ENCODE peak calls at places on chromosomes 11 and 22, in seven cellular contexts. L, S, H, B, K, E and D are unnamed samples. For H3K4me1, the result is how much of the 10 kb centered on the place peaks cover.

GRCh38 chr22:47417699-47418098 is 655.2 kb downstream of the TBC1D22A start:
- DNase-seq in L (no peak), S (no peak), H (no peak), B (no peak), K (no peak), E (no peak), D (no peak)

GRCh38 chr22:37485714-37486223 is 415 bp downstream of the MFNG start:
- DNase-seq in L (no peak), S (peak), H (no peak), B (peak), K (no peak), E (no peak), D (no peak)

GRCh38 chr11:43880640-43881159 is at the start of gene ALKBH3:
- DNase-seq in L (peak), S (peak), H (peak), B (peak), K (peak), E (peak), D (peak)

GRCh38 chr11:65275906-65276305 is 14.1 kb downstream of the POLA2 start:
- DNase-seq in L (no peak), S (no peak), H (no peak), B (no peak), K (no peak), E (no peak), D (no peak)

GRCh38 chr11:86151188-86152005 is 82.5 kb upstream of the PICALM start:
- DNase-seq in L (peak), S (peak), H (no peak), B (no peak), K (no peak), E (peak), D (no peak)

GRCh38 chr22:19471572-19471971 is 7.4 kb downstream of the UFD1 start:
- DNase-seq in L (no peak), S (no peak), H (no peak), B (no peak), K (no peak), E (no peak), D (no peak)

GRCh38 chr11:74749127-74749964 is 697 bp downstream of the RNF169 start:
- DNase-seq in L (peak), S (peak), H (peak), B (no peak), K (peak), E (peak), D (no peak)

GRCh38 chr11:69813839-69814238 is 5.4 kb downstream of the FGF3 start:
- DNase-seq in L (no peak), S (no peak), H (no peak), B (no peak), K (no peak), E (no peak), D (no peak)

GRCh38 chr11:34050536-34050935 is 995 bp upstream of the CAPRIN1 start:
- DNase-seq in L (no peak), S (no peak), H (no peak), B (no peak), K (no peak), E (peak), D (no peak)

GRCh38 chr11:65468874-65469333 is 29.9 kb upstream of the MALAT1 start:
- DNase-seq in L (peak), S (peak), H (peak), B (peak), K (peak), E (no peak), D (no peak)

GRCh38 chr11:107785401-107785800 is 73.2 kb downstream of the SLC35F2 start:
- DNase-seq in L (no peak), S (no peak), H (no peak), B (no peak), K (no peak), E (peak), D (no peak)

GRCh38 chr11:124075841-124076571 is 34.9 kb upstream of the OR10G7 start:
- DNase-seq in L (peak), S (no peak), H (peak), B (no peak), K (no peak), E (no peak), D (no peak)

DNA sequence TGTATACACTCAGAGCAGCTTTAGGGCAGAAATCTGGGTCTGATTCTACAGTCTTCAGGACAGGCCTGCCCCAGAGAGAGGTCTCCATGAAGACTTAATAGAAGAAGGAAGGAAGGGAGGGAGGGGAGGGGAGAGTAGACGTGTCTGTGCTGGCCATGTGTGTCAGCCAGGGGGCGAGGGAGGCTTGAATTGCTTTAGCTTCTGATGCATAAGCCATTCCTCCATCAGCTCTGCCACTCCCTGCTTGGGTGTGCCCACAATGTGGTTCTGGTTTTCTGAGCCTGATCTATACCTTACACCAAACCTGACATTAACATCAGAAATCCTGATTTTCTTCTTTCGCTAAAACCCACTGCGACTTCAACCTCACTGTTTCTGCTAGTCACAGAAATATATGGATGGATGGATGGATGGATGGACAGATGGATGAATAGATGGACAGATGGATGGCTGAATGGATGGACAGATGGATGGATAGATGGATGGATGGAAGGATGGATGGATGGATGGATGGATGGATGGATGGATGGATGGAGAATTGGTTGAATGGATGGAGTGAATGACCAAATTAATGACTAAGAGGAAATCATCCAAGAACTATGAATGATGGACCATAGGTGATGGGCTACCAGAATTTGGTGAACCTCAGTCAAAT is 56.5 kb upstream of the PRDM11 start:
- DNase-seq in L (no peak), S (peak), H (no peak), B (no peak), K (no peak), E (peak), D (peak)
- H3K4me1 ChIP-seq in L (under half), S (under half), H (under half), B (under half), K (under half), E (half or more), D (under half)

GRCh38 chr11:1870326-1870696 is 17.4 kb downstream of the LSP1 start:
- DNase-seq in L (no peak), S (no peak), H (peak), B (no peak), K (no peak), E (no peak), D (no peak)

GRCh38 chr11:1867381-1867780 is 14.5 kb downstream of the LSP1 start:
- DNase-seq in L (no peak), S (no peak), H (no peak), B (no peak), K (no peak), E (no peak), D (no peak)

GRCh38 chr11:1869427-1870325 is 16.8 kb downstream of the LSP1 start:
- DNase-seq in L (no peak), S (no peak), H (peak), B (no peak), K (no peak), E (no peak), D (no peak)

GRCh38 chr11:1868056-1868635 is 15.3 kb downstream of the LSP1 start:
- DNase-seq in L (no peak), S (no peak), H (peak), B (no peak), K (no peak), E (no peak), D (no peak)

GRCh38 chr11:1868636-1869291 is 15.9 kb downstream of the LSP1 start:
- DNase-seq in L (no peak), S (no peak), H (peak), B (no peak), K (no peak), E (no peak), D (no peak)
- H3K4me1 ChIP-seq in L (under half), S (under half), H (under half), B (under half), K (under half), E (under half), D (under half)

GRCh38 chr22:36356708-36357694 is 30.8 kb downstream of the MYH9 start:
- DNase-seq in L (no peak), S (no peak), H (no peak), B (peak), K (no peak), E (no peak), D (no peak)

GRCh38 chr22:36352775-36353507 is 34.8 kb downstream of the MYH9 start:
- DNase-seq in L (peak), S (no peak), H (peak), B (peak), K (no peak), E (peak), D (no peak)

GRCh38 chr22:36358533-36359171 is 29.1 kb downstream of the MYH9 start:
- DNase-seq in L (no peak), S (no peak), H (no peak), B (no peak), K (no peak), E (peak), D (no peak)

GRCh38 chr22:36355362-36355761 is 32.4 kb downstream of the MYH9 start:
- DNase-seq in L (no peak), S (no peak), H (no peak), B (no peak), K (no peak), E (no peak), D (no peak)

GRCh38 chr22:36355894-36356293 is 31.9 kb downstream of the MYH9 start:
- DNase-seq in L (no peak), S (no peak), H (no peak), B (no peak), K (no peak), E (no peak), D (no peak)
- H3K4me1 ChIP-seq in L (half or more), S (under half), H (half or more), B (half or more), K (half or more), E (half or more), D (under half)

GRCh38 chr22:40510965-40511364 is 125.6 kb downstream of the MRTFA start:
- DNase-seq in L (no peak), S (no peak), H (no peak), B (no peak), K (no peak), E (no peak), D (no peak)
- H3K4me1 ChIP-seq in L (half or more), S (under half), H (half or more), B (under half), K (under half), E (under half), D (under half)

DNA sequence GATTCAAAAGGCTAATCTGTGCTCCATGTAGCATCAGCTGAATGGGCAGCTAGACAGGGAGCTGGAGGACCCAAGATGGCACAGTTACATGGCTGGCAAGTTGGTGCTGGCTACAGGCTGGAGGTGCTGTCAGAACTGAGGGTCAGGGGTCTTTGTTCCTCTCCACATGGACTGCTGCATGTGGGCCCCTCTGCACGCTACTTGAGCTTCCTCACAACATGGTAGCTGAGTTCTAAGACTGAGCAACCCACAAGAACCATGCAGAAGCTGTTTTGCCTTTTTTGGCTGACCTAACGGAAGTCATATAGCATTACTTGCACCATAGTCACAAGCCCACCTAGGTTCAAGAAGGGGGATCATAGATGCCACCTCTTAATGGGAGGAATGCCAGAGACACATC is 196.1 kb downstream of the GRIK4 start:
- DNase-seq in L (no peak), S (no peak), H (no peak), B (no peak), K (no peak), E (no peak), D (no peak)
- H3K4me1 ChIP-seq in L (under half), S (under half), H (under half), B (under half), K (under half), E (under half), D (under half)

GRCh38 chr11:111932605-111932938 is 4.6 kb upstream of the DIXDC1 start:
- DNase-seq in L (no peak), S (no peak), H (no peak), B (no peak), K (no peak), E (no peak), D (no peak)

GRCh38 chr11:111936045-111936400 is 1.1 kb upstream of the DIXDC1 start:
- DNase-seq in L (no peak), S (no peak), H (no peak), B (no peak), K (no peak), E (no peak), D (no peak)

GRCh38 chr11:111934301-111934700 is 2.8 kb upstream of the DIXDC1 start:
- DNase-seq in L (no peak), S (no peak), H (no peak), B (no peak), K (no peak), E (no peak), D (no peak)

GRCh38 chr11:111935331-111936044 is 1.7 kb upstream of the DIXDC1 start:
- DNase-seq in L (no peak), S (no peak), H (no peak), B (no peak), K (no peak), E (peak), D (no peak)

DNA sequence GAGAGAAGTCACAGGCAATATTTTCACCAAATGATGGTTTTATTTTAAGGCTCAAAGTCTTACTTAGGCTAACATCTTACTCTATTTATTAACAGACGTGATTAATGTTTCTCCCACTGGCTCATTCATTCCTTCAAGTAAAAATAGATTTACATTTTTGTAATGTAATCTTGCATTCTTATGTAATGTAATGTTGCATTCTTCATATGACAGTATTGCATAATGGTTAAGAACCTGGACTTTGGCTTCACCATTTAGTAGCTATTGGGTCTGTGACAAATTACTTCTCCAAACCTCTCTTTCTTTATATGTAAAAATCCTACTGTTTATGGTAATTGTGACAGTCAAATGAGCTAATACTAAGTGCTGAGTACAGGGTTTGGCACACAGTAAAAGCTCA is 3.3 kb upstream of the DIXDC1 start:
- DNase-seq in L (no peak), S (no peak), H (no peak), B (no peak), K (no peak), E (no peak), D (no peak)
- H3K4me1 ChIP-seq in L (under half), S (under half), H (under half), B (under half), K (under half), E (under half), D (under half)

DNA sequence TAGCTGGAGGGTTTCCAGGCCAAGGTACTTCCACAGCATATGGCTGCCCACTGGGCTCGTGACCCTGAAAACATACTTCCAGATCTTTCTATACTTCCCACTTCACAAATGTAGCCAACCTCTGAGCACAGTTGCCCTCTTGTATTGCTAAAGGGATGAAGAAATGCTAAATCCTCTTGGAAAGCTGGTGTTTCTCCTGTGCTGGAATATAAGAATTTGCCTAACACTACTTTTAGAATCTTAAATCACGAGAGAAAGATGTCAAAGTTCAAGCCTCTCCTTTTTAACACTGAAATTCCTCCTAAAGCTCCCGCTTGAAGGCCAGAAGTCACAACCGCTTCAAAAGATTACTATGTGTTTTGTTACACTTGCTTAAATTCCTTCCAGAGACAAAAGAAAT is 21.9 kb downstream of the MAML2 start:
- DNase-seq in L (no peak), S (no peak), H (no peak), B (no peak), K (no peak), E (no peak), D (no peak)
- H3K4me1 ChIP-seq in L (half or more), S (under half), H (half or more), B (half or more), K (under half), E (under half), D (under half)

GRCh38 chr22:32837142-32837541 is 35.6 kb downstream of the TIMP3 start:
- DNase-seq in L (no peak), S (no peak), H (no peak), B (no peak), K (no peak), E (no peak), D (no peak)

GRCh38 chr22:32842486-32842885 is 41.0 kb downstream of the TIMP3 start:
- DNase-seq in L (no peak), S (no peak), H (no peak), B (no peak), K (no peak), E (no peak), D (no peak)

GRCh38 chr22:32841175-32841574 is 39.7 kb downstream of the TIMP3 start:
- DNase-seq in L (no peak), S (no peak), H (no peak), B (no peak), K (no peak), E (no peak), D (no peak)

GRCh38 chr22:32837803-32838202 is 36.3 kb downstream of the TIMP3 start:
- DNase-seq in L (no peak), S (no peak), H (no peak), B (no peak), K (no peak), E (no peak), D (no peak)

GRCh38 chr22:32839776-32840571 is 38.5 kb downstream of the TIMP3 start:
- DNase-seq in L (peak), S (no peak), H (no peak), B (no peak), K (no peak), E (no peak), D (no peak)
- H3K4me1 ChIP-seq in L (half or more), S (under half), H (half or more), B (under half), K (under half), E (under half), D (under half)

GRCh38 chr11:95736268-95737208 is 53.0 kb downstream of the FAM76B start:
- DNase-seq in L (peak), S (no peak), H (no peak), B (no peak), K (no peak), E (no peak), D (no peak)

GRCh38 chr11:95739108-95739507 is 50.5 kb downstream of the FAM76B start:
- DNase-seq in L (no peak), S (no peak), H (no peak), B (no peak), K (no peak), E (no peak), D (no peak)

GRCh38 chr11:95732930-95733602 is 56.5 kb downstream of the FAM76B start:
- DNase-seq in L (no peak), S (no peak), H (no peak), B (no peak), K (no peak), E (no peak), D (no peak)

GRCh38 chr11:95729462-95729861 is 60.1 kb downstream of the FAM76B start:
- DNase-seq in L (no peak), S (no peak), H (no peak), B (no peak), K (no peak), E (no peak), D (no peak)

GRCh38 chr11:95734009-95734572 is 55.5 kb downstream of the FAM76B start:
- DNase-seq in L (no peak), S (no peak), H (no peak), B (no peak), K (no peak), E (no peak), D (no peak)
- H3K4me1 ChIP-seq in L (under half), S (under half), H (under half), B (under half), K (under half), E (under half), D (under half)